ENCODE peak calls at places on chromosome 4, in eight cellular contexts. G, V, E, Q, I, J, O and M are unnamed samples.

GRCh38 chr4:13665711-13666660 is 38.5 kb upstream of the BOD1L1 start:
- DNase-seq in G (no peak), Q (no peak), O (no peak), V (no peak), I (no peak), J (no peak), E (no peak), M (no peak)

GRCh38 chr4:41009411-41009810 is 204.9 kb downstream of the APBB2 start:
- DNase-seq in I (no peak), J (no peak), V (no peak), Q (no peak), G (no peak), E (peak; percentile 39), O (no peak), M (no peak)

GRCh38 chr4:75995727-75996126 is 5.0 kb upstream of the SDAD1 start:
- DNase-seq in I (peak; percentile 63), E (peak; percentile 16), O (no peak), J (peak; percentile 17), Q (no peak), G (no peak), V (no peak), M (no peak)

GRCh38 chr4:76569695-76570094 is 134.7 kb downstream of the SHROOM3 start:
- DNase-seq in G (no peak), O (no peak), J (no peak), V (no peak), Q (no peak), I (no peak), E (no peak), M (no peak)

GRCh38 chr4:145538636-145539035 is 57.0 kb downstream of the SMAD1 start:
- DNase-seq in Q (no peak), V (no peak), I (no peak), E (no peak), J (no peak), O (no peak), G (no peak), M (no peak)

GRCh38 chr4:141347738-141348524 is 127.2 kb downstream of the ZNF330 start:
- DNase-seq in Q (no peak), O (no peak), V (no peak), I (no peak), J (no peak), E (no peak), G (no peak), M (no peak)

GRCh38 chr4:71209161-71209560 is 129.7 kb upstream of the SLC4A4 start:
- DNase-seq in E (no peak), I (peak; percentile 61), Q (no peak), G (no peak), V (no peak), J (no peak), O (no peak), M (no peak)

GRCh38 chr4:169800541-169800940 is 42.8 kb upstream of the HPF1 start:
- DNase-seq in O (no peak), J (no peak), I (no peak), Q (no peak), V (no peak), G (no peak), E (no peak), M (no peak)

GRCh38 chr4:182255421-182256190 is 12.4 kb downstream of the TENM3 start:
- DNase-seq in I (no peak), J (no peak), O (no peak), Q (no peak), V (no peak), E (no peak), G (no peak), M (no peak)

GRCh38 chr4:114223580-114223979 is 244.1 kb upstream of the ARSJ start:
- DNase-seq in Q (no peak), I (no peak), G (no peak), E (no peak), V (no peak), J (no peak), O (no peak), M (no peak)

GRCh38 chr4:110487873-110488272 is 11.9 kb downstream of the ENPEP start:
- DNase-seq in Q (no peak), O (no peak), I (peak; percentile 13), G (no peak), J (no peak), E (no peak), V (no peak), M (no peak)

GRCh38 chr4:10635096-10635495 is 49.5 kb downstream of the CLNK start:
- DNase-seq in G (no peak), E (no peak), Q (no peak), I (no peak), O (no peak), V (no peak), J (no peak), M (no peak)

GRCh38 chr4:12595489-12595888 is 888.7 kb downstream of the RAB28 start:
- DNase-seq in O (no peak), I (no peak), G (no peak), V (no peak), J (no peak), E (no peak), Q (no peak), M (no peak)